ENCODE peak calls at places on chromosomes 1 and 21, in six cellular contexts. W is A549; N is activated CD4-positive, alpha-beta T cell treated with anti-CD3 and anti-CD28 coated beads, Interleukin-2, amount 10 ng/mL, durations not matched to agents 7 days and 5 days; Z is CD4-positive, alpha-beta T cell; B is T-helper 9 cell; E is astrocyte of the spinal cord. V is an unnamed sample.

GRCh38 chr1:93616221-93616995 is 65.2 kb downstream of the BCAR3 start:
- DNase-seq in N (no peak), E (no peak), W (peak), B (no peak), Z (no peak), V (no peak)

GRCh38 chr1:77605246-77606026 is 77.0 kb downstream of the ZZZ3 start:
- DNase-seq in Z (no peak), N (no peak), E (peak), W (no peak), B (no peak), V (peak)

GRCh38 chr1:200641175-200641489 is 20.6 kb upstream of the KIF14 start:
- DNase-seq in W (no peak), N (no peak), Z (no peak), E (no peak), B (no peak), V (no peak)

GRCh38 chr1:50699795-50700194 is 260.3 kb downstream of the FAF1 start:
- DNase-seq in E (no peak), B (no peak), N (no peak), W (no peak), Z (no peak), V (no peak)

GRCh38 chr1:44911042-44911441 is 68.0 kb upstream of the PTCH2 start:
- DNase-seq in W (no peak), B (no peak), E (no peak), N (no peak), Z (no peak), V (no peak)

GRCh38 chr1:210250998-210251679 is 18.5 kb downstream of the SERTAD4 start:
- DNase-seq in E (peak), B (no peak), N (no peak), W (peak), Z (no peak), V (peak)

GRCh38 chr1:10830961-10831669 is 34.7 kb upstream of the CASZ1 start:
- DNase-seq in B (no peak), N (no peak), W (no peak), Z (no peak), E (no peak), V (no peak)

GRCh38 chr21:35079181-35079580 is 30.1 kb upstream of the RUNX1 start:
- DNase-seq in E (no peak), B (no peak), Z (no peak), W (no peak), N (no peak), V (no peak)

GRCh38 chr1:225699336-225699735 is 46.4 kb upstream of the ENAH start:
- DNase-seq in B (no peak), E (peak), Z (no peak), N (no peak), W (no peak), V (no peak)

GRCh38 chr1:5945445-5945844 is 46.8 kb downstream of the NPHP4 start:
- DNase-seq in N (no peak), W (no peak), Z (no peak), E (no peak), B (no peak), V (no peak)

GRCh38 chr21:45318556-45319341 is 31.1 kb upstream of the POFUT2 start:
- DNase-seq in N (no peak), B (no peak), W (peak), Z (no peak), E (no peak), V (no peak)

GRCh38 chr1:227869281-227869842 is 53.9 kb downstream of the PRSS38 start:
- DNase-seq in Z (no peak), B (no peak), E (no peak), N (no peak), W (no peak), V (no peak)

GRCh38 chr1:171055966-171056643 is 34.6 kb upstream of the FMO3 start:
- DNase-seq in B (no peak), W (no peak), Z (no peak), N (no peak), E (no peak), V (no peak)

GRCh38 chr1:198330982-198331620 is 174.3 kb downstream of the NEK7 start:
- DNase-seq in Z (no peak), B (no peak), W (no peak), N (no peak), E (no peak), V (no peak)

GRCh38 chr1:246447501-246447900 is 59.6 kb downstream of the SMYD3 start:
- DNase-seq in N (no peak), B (no peak), Z (no peak), E (no peak), W (no peak), V (no peak)

GRCh38 chr1:215595231-215595630 is 28.1 kb downstream of the KCTD3 start:
- DNase-seq in Z (no peak), E (no peak), N (no peak), W (no peak), B (no peak), V (no peak)

GRCh38 chr1:27388337-27389005 is 4.0 kb upstream of the GPR3 start:
- DNase-seq in W (peak), Z (peak), E (no peak), B (peak), N (peak), V (peak)

GRCh38 chr1:181099152-181100014 is 10.9 kb downstream of the IER5 start:
- DNase-seq in B (no peak), Z (no peak), E (peak), N (peak), W (no peak), V (peak)

GRCh38 chr1:21152423-21153100 is 24.1 kb downstream of the EIF4G3 start:
- DNase-seq in N (no peak), E (no peak), W (no peak), Z (no peak), B (no peak), V (no peak)

GRCh38 chr1:10781137-10781536 is 15.3 kb downstream of the CASZ1 start:
- DNase-seq in W (no peak), B (no peak), N (no peak), E (no peak), Z (no peak), V (no peak)

GRCh38 chr1:29416267-29416666 is 179.9 kb downstream of the PTPRU start:
- DNase-seq in B (no peak), W (peak), N (no peak), Z (no peak), E (no peak), V (peak)

GRCh38 chr1:63721531-63722189 is 52.2 kb upstream of the ROR1 start:
- DNase-seq in E (no peak), W (no peak), N (no peak), Z (no peak), B (no peak), V (no peak)

GRCh38 chr1:9037476-9038337 is 11.5 kb upstream of the SLC2A7 start:
- DNase-seq in W (no peak), B (no peak), E (no peak), N (no peak), Z (no peak), V (no peak)

GRCh38 chr21:45449658-45450502 is 44.9 kb downstream of the COL18A1 start:
- DNase-seq in E (no peak), Z (no peak), N (no peak), B (no peak), W (no peak), V (no peak)

GRCh38 chr1:175133693-175134435 is 58.7 kb downstream of the KIAA0040 start:
- DNase-seq in E (no peak), W (no peak), Z (no peak), N (no peak), B (no peak), V (no peak)

GRCh38 chr1:167635233-167635648 is 5.2 kb downstream of the RCSD1 start:
- DNase-seq in N (no peak), W (no peak), B (no peak), E (no peak), Z (no peak), V (no peak)

GRCh38 chr21:42291003-42291750 is 24.0 kb downstream of the TFF3 start:
- DNase-seq in E (no peak), B (no peak), N (no peak), W (no peak), Z (no peak), V (no peak)

GRCh38 chr1:155889566-155889965 is 21.6 kb downstream of the RIT1 start:
- DNase-seq in N (no peak), E (peak), Z (no peak), W (no peak), B (no peak), V (no peak)

GRCh38 chr1:42177551-42177981 is 13.0 kb upstream of the GUCA2A start:
- DNase-seq in B (no peak), Z (no peak), E (peak), N (no peak), W (no peak), V (no peak)

GRCh38 chr1:58597991-58598390 is 20.9 kb upstream of the TACSTD2 start:
- DNase-seq in E (no peak), W (no peak), Z (no peak), B (no peak), N (no peak), V (no peak)